ENCODE peak calls at places on chromosome 7, in eight cellular contexts. P is HT1080; V is anterior cingulate cortex; L is stimulated activated effector memory CD8-positive, alpha-beta T cell treated with anti-CD3 and anti-CD28 coated beads, Interleukin-12 subunit alpha, Interleukin-12 subunit beta, amount 100 ng/mL, for 72 hours; R is tibial nerve; D is NCI-H1105; M is stimulated activated naive CD8-positive, alpha-beta T cell treated with anti-CD3 and anti-CD28 coated beads, Interleukin-15, Interleukin-2, amounts not matched to agents 100 U/mL and 50 U/mL, for 24 hours; K is B cell. O is an unnamed sample.

GRCh38 chr7:155227788-155228458 is 69.8 kb upstream of the INSIG1 start:
- DNase-seq in D (no peak), K (no peak), V (no peak), P (no peak), M (no peak), R (no peak), L (no peak), O (no peak)

GRCh38 chr7:7048213-7048612 is 134.1 kb upstream of the C1GALT1 start:
- DNase-seq in P (no peak), M (no peak), R (no peak), V (no peak), L (no peak), K (no peak), D (no peak), O (no peak)

GRCh38 chr7:369981-370621 is 80.1 kb downstream of the FOXL3 start:
- DNase-seq in L (no peak), P (no peak), M (no peak), V (no peak), K (no peak), D (no peak), R (no peak), O (no peak)

GRCh38 chr7:16130127-16131110 is 290.9 kb downstream of the CRPPA start:
- DNase-seq in D (no peak), K (no peak), V (no peak), P (no peak), L (no peak), M (no peak), R (no peak), O (no peak)

GRCh38 chr7:18177129-18177814 is 149.6 kb upstream of the PRPS1L1 start:
- DNase-seq in P (no peak), M (no peak), K (no peak), D (no peak), R (no peak), V (no peak), L (no peak), O (no peak)

GRCh38 chr7:4136501-4137110 is 545.5 kb upstream of the FOXK1 start:
- DNase-seq in R (no peak), V (no peak), D (no peak), L (no peak), P (no peak), K (no peak), M (no peak), O (no peak)

GRCh38 chr7:71637578-71637977 is 505.6 kb downstream of the GALNT17 start:
- DNase-seq in V (no peak), P (peak; percentile 60), M (no peak), D (no peak), L (no peak), R (no peak), K (no peak), O (no peak)

GRCh38 chr7:63093481-63093880 is 905.2 kb upstream of the ZNF722 start:
- DNase-seq in R (no peak), V (no peak), P (no peak), D (no peak), M (no peak), L (no peak), K (no peak), O (no peak)

GRCh38 chr7:108000875-108001758 is 1.8 kb downstream of the LAMB1 start:
- DNase-seq in P (peak; percentile 87), R (no peak), D (peak; percentile 17), L (no peak), K (no peak), M (peak; percentile 9), V (no peak), O (peak; percentile 83)

GRCh38 chr7:150451097-150451793 is 815 bp downstream of the GIMAP8 start:
- DNase-seq in L (peak; percentile 39), P (no peak), D (no peak), R (no peak), V (no peak), K (peak; percentile 54), M (peak; percentile 77), O (no peak)

O was measured in endothelial cell.